ENCODE peak calls at places on chromosomes 7 and 10, in ten cellular contexts. One of them, this sample, is unnamed.

GRCh38 chr10:88525371-88526079 is 57.6 kb downstream of the RNLS start:
- DNase-seq in cardiac muscle cell: peak
- DNase-seq in testis: no peak
- DNase-seq in Right ventricle myocardium superior: no peak
- DNase-seq in RCC 7860: peak
- DNase-seq in MG63: peak
- DNase-seq in CMK: no peak
- DNase-seq in MCF 10A: peak
- DNase-seq in stimulated activated CD8-positive, alpha-beta memory T cell treated with anti-CD3 and anti-CD28 coated beads, Interleukin-12 subunit alpha, Interleukin-12 subunit beta, amount 100 ng/mL, for 4 hours: no peak
- DNase-seq in upper lobe of left lung: peak
- DNase-seq in this sample: no peak

GRCh38 chr10:132203256-132204077 is 16.7 kb downstream of the DPYSL4 start:
- DNase-seq in Right ventricle myocardium superior: peak
- DNase-seq in testis: no peak
- DNase-seq in upper lobe of left lung: no peak
- DNase-seq in MCF 10A: no peak
- DNase-seq in MG63: no peak
- DNase-seq in cardiac muscle cell: no peak
- DNase-seq in stimulated activated CD8-positive, alpha-beta memory T cell treated with anti-CD3 and anti-CD28 coated beads, Interleukin-12 subunit alpha, Interleukin-12 subunit beta, amount 100 ng/mL, for 4 hours: no peak
- DNase-seq in RCC 7860: no peak
- DNase-seq in CMK: no peak
- DNase-seq in this sample: no peak

GRCh38 chr10:123945506-123945905 is 53.9 kb upstream of the CPXM2 start:
- DNase-seq in Right ventricle myocardium superior: no peak
- DNase-seq in CMK: no peak
- DNase-seq in upper lobe of left lung: no peak
- DNase-seq in MCF 10A: peak
- DNase-seq in testis: peak
- DNase-seq in cardiac muscle cell: peak
- DNase-seq in MG63: peak
- DNase-seq in stimulated activated CD8-positive, alpha-beta memory T cell treated with anti-CD3 and anti-CD28 coated beads, Interleukin-12 subunit alpha, Interleukin-12 subunit beta, amount 100 ng/mL, for 4 hours: no peak
- DNase-seq in RCC 7860: peak
- DNase-seq in this sample: no peak

GRCh38 chr10:131726967-131727366 is 173.8 kb upstream of the PPP2R2D start:
- DNase-seq in upper lobe of left lung: no peak
- DNase-seq in stimulated activated CD8-positive, alpha-beta memory T cell treated with anti-CD3 and anti-CD28 coated beads, Interleukin-12 subunit alpha, Interleukin-12 subunit beta, amount 100 ng/mL, for 4 hours: no peak
- DNase-seq in cardiac muscle cell: no peak
- DNase-seq in Right ventricle myocardium superior: no peak
- DNase-seq in MG63: no peak
- DNase-seq in testis: no peak
- DNase-seq in MCF 10A: no peak
- DNase-seq in CMK: no peak
- DNase-seq in RCC 7860: no peak
- DNase-seq in this sample: no peak

GRCh38 chr10:59098387-59098786 is 78.1 kb upstream of the PHYHIPL start:
- DNase-seq in MG63: peak
- DNase-seq in stimulated activated CD8-positive, alpha-beta memory T cell treated with anti-CD3 and anti-CD28 coated beads, Interleukin-12 subunit alpha, Interleukin-12 subunit beta, amount 100 ng/mL, for 4 hours: no peak
- DNase-seq in Right ventricle myocardium superior: no peak
- DNase-seq in RCC 7860: no peak
- DNase-seq in cardiac muscle cell: peak
- DNase-seq in MCF 10A: peak
- DNase-seq in upper lobe of left lung: no peak
- DNase-seq in testis: no peak
- DNase-seq in CMK: no peak
- DNase-seq in this sample: no peak

GRCh38 chr10:85979598-85979997 is 387.0 kb downstream of the GRID1 start:
- DNase-seq in MG63: no peak
- DNase-seq in testis: no peak
- DNase-seq in MCF 10A: no peak
- DNase-seq in upper lobe of left lung: no peak
- DNase-seq in CMK: no peak
- DNase-seq in Right ventricle myocardium superior: no peak
- DNase-seq in cardiac muscle cell: no peak
- DNase-seq in stimulated activated CD8-positive, alpha-beta memory T cell treated with anti-CD3 and anti-CD28 coated beads, Interleukin-12 subunit alpha, Interleukin-12 subunit beta, amount 100 ng/mL, for 4 hours: no peak
- DNase-seq in RCC 7860: no peak
- DNase-seq in this sample: no peak

GRCh38 chr7:154795014-154795413 is 207.9 kb downstream of the PAXIP1 start:
- DNase-seq in stimulated activated CD8-positive, alpha-beta memory T cell treated with anti-CD3 and anti-CD28 coated beads, Interleukin-12 subunit alpha, Interleukin-12 subunit beta, amount 100 ng/mL, for 4 hours: no peak
- DNase-seq in RCC 7860: no peak
- DNase-seq in MG63: no peak
- DNase-seq in CMK: no peak
- DNase-seq in upper lobe of left lung: no peak
- DNase-seq in testis: no peak
- DNase-seq in MCF 10A: no peak
- DNase-seq in Right ventricle myocardium superior: no peak
- DNase-seq in cardiac muscle cell: no peak
- DNase-seq in this sample: no peak

GRCh38 chr10:42367532-42368230 is 270.7 kb downstream of the ZNF33B start:
- DNase-seq in CMK: peak
- DNase-seq in RCC 7860: peak
- DNase-seq in upper lobe of left lung: peak
- DNase-seq in Right ventricle myocardium superior: peak
- DNase-seq in MCF 10A: no peak
- DNase-seq in cardiac muscle cell: peak
- DNase-seq in MG63: peak
- DNase-seq in stimulated activated CD8-positive, alpha-beta memory T cell treated with anti-CD3 and anti-CD28 coated beads, Interleukin-12 subunit alpha, Interleukin-12 subunit beta, amount 100 ng/mL, for 4 hours: peak
- DNase-seq in testis: peak
- DNase-seq in this sample: peak

GRCh38 chr7:104127204-104127603 is 80.6 kb downstream of the ORC5 start:
- DNase-seq in MCF 10A: no peak
- DNase-seq in Right ventricle myocardium superior: no peak
- DNase-seq in CMK: no peak
- DNase-seq in stimulated activated CD8-positive, alpha-beta memory T cell treated with anti-CD3 and anti-CD28 coated beads, Interleukin-12 subunit alpha, Interleukin-12 subunit beta, amount 100 ng/mL, for 4 hours: no peak
- DNase-seq in RCC 7860: no peak
- DNase-seq in testis: no peak
- DNase-seq in upper lobe of left lung: no peak
- DNase-seq in cardiac muscle cell: no peak
- DNase-seq in MG63: no peak
- DNase-seq in this sample: no peak

GRCh38 chr7:105791926-105792325 is 84.5 kb downstream of the ATXN7L1 start:
- DNase-seq in cardiac muscle cell: no peak
- DNase-seq in stimulated activated CD8-positive, alpha-beta memory T cell treated with anti-CD3 and anti-CD28 coated beads, Interleukin-12 subunit alpha, Interleukin-12 subunit beta, amount 100 ng/mL, for 4 hours: no peak
- DNase-seq in testis: no peak
- DNase-seq in MCF 10A: no peak
- DNase-seq in upper lobe of left lung: no peak
- DNase-seq in CMK: no peak
- DNase-seq in MG63: no peak
- DNase-seq in RCC 7860: no peak
- DNase-seq in Right ventricle myocardium superior: no peak
- DNase-seq in this sample: no peak

GRCh38 chr10:44261296-44261695 is 123.6 kb downstream of the CXCL12 start:
- DNase-seq in stimulated activated CD8-positive, alpha-beta memory T cell treated with anti-CD3 and anti-CD28 coated beads, Interleukin-12 subunit alpha, Interleukin-12 subunit beta, amount 100 ng/mL, for 4 hours: no peak
- DNase-seq in testis: no peak
- DNase-seq in RCC 7860: no peak
- DNase-seq in MCF 10A: no peak
- DNase-seq in MG63: peak
- DNase-seq in CMK: no peak
- DNase-seq in Right ventricle myocardium superior: peak
- DNase-seq in upper lobe of left lung: no peak
- DNase-seq in cardiac muscle cell: peak
- DNase-seq in this sample: no peak

GRCh38 chr7:130350945-130351663 is 6.5 kb downstream of the CPA5 start:
- DNase-seq in cardiac muscle cell: no peak
- DNase-seq in CMK: no peak
- DNase-seq in MG63: no peak
- DNase-seq in upper lobe of left lung: peak
- DNase-seq in MCF 10A: no peak
- DNase-seq in RCC 7860: no peak
- DNase-seq in stimulated activated CD8-positive, alpha-beta memory T cell treated with anti-CD3 and anti-CD28 coated beads, Interleukin-12 subunit alpha, Interleukin-12 subunit beta, amount 100 ng/mL, for 4 hours: no peak
- DNase-seq in Right ventricle myocardium superior: no peak
- DNase-seq in testis: no peak
- DNase-seq in this sample: no peak

GRCh38 chr7:142863891-142864685 is 9.2 kb downstream of the EPHB6 start:
- DNase-seq in cardiac muscle cell: no peak
- DNase-seq in upper lobe of left lung: no peak
- DNase-seq in testis: no peak
- DNase-seq in MG63: no peak
- DNase-seq in stimulated activated CD8-positive, alpha-beta memory T cell treated with anti-CD3 and anti-CD28 coated beads, Interleukin-12 subunit alpha, Interleukin-12 subunit beta, amount 100 ng/mL, for 4 hours: no peak
- DNase-seq in Right ventricle myocardium superior: no peak
- DNase-seq in CMK: no peak
- DNase-seq in MCF 10A: no peak
- DNase-seq in RCC 7860: no peak
- DNase-seq in this sample: no peak

GRCh38 chr7:24038993-24039392 is 245.0 kb upstream of the NPY start:
- DNase-seq in CMK: no peak
- DNase-seq in MG63: no peak
- DNase-seq in stimulated activated CD8-positive, alpha-beta memory T cell treated with anti-CD3 and anti-CD28 coated beads, Interleukin-12 subunit alpha, Interleukin-12 subunit beta, amount 100 ng/mL, for 4 hours: no peak
- DNase-seq in RCC 7860: no peak
- DNase-seq in Right ventricle myocardium superior: no peak
- DNase-seq in cardiac muscle cell: no peak
- DNase-seq in upper lobe of left lung: no peak
- DNase-seq in MCF 10A: no peak
- DNase-seq in testis: no peak
- DNase-seq in this sample: no peak

GRCh38 chr10:4074559-4075407 is 289.8 kb upstream of the KLF6 start:
- DNase-seq in testis: no peak
- DNase-seq in upper lobe of left lung: no peak
- DNase-seq in MCF 10A: peak
- DNase-seq in Right ventricle myocardium superior: no peak
- DNase-seq in RCC 7860: no peak
- DNase-seq in cardiac muscle cell: peak
- DNase-seq in stimulated activated CD8-positive, alpha-beta memory T cell treated with anti-CD3 and anti-CD28 coated beads, Interleukin-12 subunit alpha, Interleukin-12 subunit beta, amount 100 ng/mL, for 4 hours: no peak
- DNase-seq in CMK: no peak
- DNase-seq in MG63: peak
- DNase-seq in this sample: no peak

This sample was measured in effector CD8-positive, alpha-beta T cell.